ENCODE peak calls at places on chromosomes 12 and 14, in five cellular contexts. R is aorta, O is fibroblast of lung, A is right lobe of liver, L is breast epithelium. Z is an unnamed sample.
A peak's percentile ranks its signal among the peaks of the same experiment; 100 is the strongest.

GRCh38 chr12:57632898-57633825 is at the start of gene B4GALNT1:
- DNase-seq in L (no peak), R (peak; percentile 91), A (peak; percentile 70), O (peak; percentile 55), Z (no peak)

GRCh38 chr14:94173471-94173884 is 644 bp upstream of the PPP4R4 start:
- DNase-seq in L (no peak), A (no peak), O (no peak), R (peak; percentile 76), Z (no peak)

GRCh38 chr14:68762944-68763831 is 29.7 kb downstream of the ZFP36L1 start:
- DNase-seq in R (peak; percentile 87), A (peak; percentile 83), L (no peak), O (peak; percentile 75), Z (no peak)

GRCh38 chr14:29030121-29030520 is 263.5 kb downstream of the FOXG1 start:
- DNase-seq in A (no peak), L (no peak), O (peak; percentile 3), R (no peak), Z (no peak)

GRCh38 chr14:75589896-75590295 is 11.5 kb downstream of the FLVCR2 start:
- DNase-seq in R (no peak), A (no peak), O (no peak), L (no peak), Z (no peak)

GRCh38 chr12:72647139-72647538 is 375.0 kb downstream of the TRHDE start:
- DNase-seq in A (no peak), R (no peak), O (no peak), L (no peak), Z (no peak)

GRCh38 chr12:54021432-54022013 is 6.7 kb upstream of the HOXC6 start:
- DNase-seq in O (no peak), R (no peak), L (peak; percentile 59), A (no peak), Z (no peak)

GRCh38 chr12:67355428-67356385 is 86.5 kb downstream of the CAND1 start:
- DNase-seq in L (no peak), A (no peak), R (no peak), O (peak; percentile 65), Z (peak; percentile 9)

GRCh38 chr14:91508105-91508504 is 2.0 kb downstream of the PPP4R3A start:
- DNase-seq in O (no peak), R (no peak), A (no peak), L (no peak), Z (no peak)
- H3K4me3 ChIP-seq in O (peak overlapping the region; percentile 99), R (peak overlapping the region; percentile 87), A (peak overlapping the region; percentile 93), L (peak overlapping the region; percentile 82), Z (no peak overlapping the region)

GRCh38 chr12:131799195-131799594 is 29.0 kb upstream of the MMP17 start:
- DNase-seq in R (no peak), L (no peak), A (no peak), O (no peak), Z (no peak)
- H3K36me3 ChIP-seq in R (peaks cover 5% of the 10 kb centered on the region), L (peaks cover 10% of the 10 kb centered on the region), A (no peaks in the 10 kb centered on the region), O (peaks cover 18% of the 10 kb centered on the region), Z (peaks cover 7% of the 10 kb centered on the region)

GRCh38 chr12:90622431-90622830 is 332.5 kb downstream of the CCER1 start:
- DNase-seq in A (no peak), L (no peak), R (no peak), O (peak; percentile 37), Z (no peak)

GRCh38 chr12:90621927-90622326 is 333.0 kb downstream of the CCER1 start:
- DNase-seq in L (no peak), R (no peak), O (peak; percentile 45), A (no peak), Z (no peak)

GRCh38 chr12:90619943-90620342 is 335.0 kb downstream of the CCER1 start:
- DNase-seq in L (no peak), R (no peak), A (no peak), O (no peak), Z (no peak)

GRCh38 chr12:90618606-90619005 is 336.4 kb downstream of the CCER1 start:
- DNase-seq in L (no peak), A (no peak), R (no peak), O (no peak), Z (no peak)
- H3K4me1 ChIP-seq in L (no peaks in the 10 kb centered on the region), A (no peaks in the 10 kb centered on the region), R (no peaks in the 10 kb centered on the region), O (no peaks in the 10 kb centered on the region), Z (no peaks in the 10 kb centered on the region)

GRCh38 chr12:6551496-6552139 is 4.2 kb downstream of the IFFO1 start:
- DNase-seq in A (no peak), R (no peak), O (peak; percentile 82), L (no peak), Z (no peak)
- H3K4me3 ChIP-seq in A (no peak overlapping the region), R (no peak overlapping the region), O (peak overlapping the region; percentile 4), L (peak overlapping the region; percentile 41), Z (no peak overlapping the region)

GRCh38 chr12:65565601-65566560 is 258.4 kb upstream of the HMGA2 start:
- DNase-seq in L (no peak), O (peak; percentile 99), R (no peak), A (no peak), Z (no peak)
- H3K36me3 ChIP-seq in L (no peaks in the 10 kb centered on the region), O (no peaks in the 10 kb centered on the region), R (no peaks in the 10 kb centered on the region), A (no peaks in the 10 kb centered on the region), Z (no peaks in the 10 kb centered on the region)

DNA sequence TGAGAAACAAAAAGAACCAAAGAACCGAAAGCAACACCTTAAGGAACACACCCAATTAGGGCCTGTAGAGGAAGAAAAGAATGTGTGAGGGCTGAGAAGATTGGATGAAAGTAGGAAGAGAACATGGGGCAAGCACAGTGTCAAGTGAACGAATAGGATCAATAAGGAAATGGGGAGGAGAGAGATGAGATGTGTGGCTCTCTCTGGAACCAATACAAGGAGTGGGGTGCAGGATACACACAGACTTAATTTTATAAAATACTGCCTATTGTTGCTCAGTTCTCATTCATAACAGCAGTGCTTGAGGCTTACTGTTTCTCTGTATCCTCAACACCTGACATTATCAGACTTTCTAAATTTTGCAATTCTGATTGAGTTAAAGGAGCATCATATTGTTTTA is 93.3 kb downstream of the MYRFL start:
- DNase-seq in A (no peak), L (no peak), R (no peak), O (no peak), Z (no peak)
- H3K4me1 ChIP-seq in A (no peaks in the 10 kb centered on the region), L (no peaks in the 10 kb centered on the region), R (no peaks in the 10 kb centered on the region), O (no peaks in the 10 kb centered on the region), Z (no peaks in the 10 kb centered on the region)

GRCh38 chr14:101707285-101707842 is 54.1 kb upstream of the PPP2R5C start:
- DNase-seq in L (no peak), R (no peak), O (peak; percentile 73), A (no peak), Z (peak; percentile 77)

GRCh38 chr14:101704140-101704539 is 57.4 kb upstream of the PPP2R5C start:
- DNase-seq in L (no peak), R (no peak), A (no peak), O (no peak), Z (no peak)

GRCh38 chr14:101707863-101708620 is 53.5 kb upstream of the PPP2R5C start:
- DNase-seq in A (no peak), O (no peak), R (no peak), L (no peak), Z (no peak)

GRCh38 chr14:101706509-101707284 is 54.8 kb upstream of the PPP2R5C start:
- DNase-seq in L (no peak), O (no peak), A (no peak), R (no peak), Z (no peak)

DNA sequence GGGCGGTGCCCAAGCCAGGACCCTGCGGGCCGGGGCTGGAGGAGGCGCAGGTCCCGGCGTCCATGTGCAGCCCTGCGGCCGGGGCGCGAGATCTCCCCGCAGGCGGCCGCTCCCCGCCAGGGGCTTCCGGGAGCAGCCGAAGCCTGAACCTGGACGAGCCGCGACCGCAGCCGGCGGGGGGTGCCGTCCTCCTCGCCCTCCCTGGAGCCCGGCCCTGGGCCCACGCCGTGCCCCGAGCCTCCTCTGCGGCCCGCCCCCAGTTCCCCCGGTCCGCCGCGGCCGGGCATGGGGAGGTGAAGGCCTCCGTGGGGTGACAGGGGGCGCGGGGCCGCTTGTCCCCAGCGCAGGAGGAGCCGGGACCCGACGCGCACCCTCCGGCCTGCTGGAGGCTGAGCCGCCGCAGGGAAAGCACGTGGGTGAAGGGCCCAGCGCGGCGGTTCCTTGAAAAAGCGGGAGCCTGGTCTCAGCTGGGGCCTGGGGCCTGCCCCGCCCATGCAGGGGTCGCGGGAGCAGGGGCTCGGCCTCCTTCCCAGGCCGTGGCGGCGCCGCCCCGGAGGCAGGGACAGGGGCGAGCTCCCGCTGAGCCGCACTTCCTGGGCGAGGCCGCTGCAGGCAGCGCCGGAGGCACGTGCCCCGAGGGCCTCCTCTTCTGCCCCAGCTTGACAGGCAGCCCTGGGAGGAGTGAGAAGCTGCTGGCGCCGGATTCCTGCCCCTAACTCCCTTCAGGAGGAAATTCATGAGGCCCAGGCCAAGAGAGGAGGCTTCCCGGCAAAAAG is 55.6 kb upstream of the PPP2R5C start:
- DNase-seq in L (no peak), R (no peak), A (peak; percentile 77), O (peak; percentile 23), Z (no peak)
- H3K4me3 ChIP-seq in L (peak overlapping the region; percentile 61), R (peak overlapping the region; percentile 1), A (peak overlapping the region; percentile 5), O (no peak overlapping the region), Z (no peak overlapping the region)

GRCh38 chr12:112963227-112963861 is 15.0 kb upstream of the OAS2 start:
- DNase-seq in R (no peak), O (no peak), A (no peak), L (no peak), Z (no peak)
- H3K36me3 ChIP-seq in R (peaks cover 4% of the 10 kb centered on the region), O (no peaks in the 10 kb centered on the region), A (no peaks in the 10 kb centered on the region), L (peaks cover 6% of the 10 kb centered on the region), Z (no peaks in the 10 kb centered on the region)

Z was measured in iPS DF 6.9.